ENCODE peak calls at places on chromosomes 5 and 9, in nine cellular contexts. R is GM04504; N is stimulated activated naive CD4-positive, alpha-beta T cell treated with Interleukin-2 at 50 U/mL for 16 hours; Q is GM19239; S is heart left ventricle; G is hypothalamus; A is HEK293T; D is H54; Y is EL. M is an unnamed sample.

GRCh38 chr9:38619556-38620447 is 594 bp downstream of the ANKRD18A start:
- DNase-seq in R (no peak), Y (no peak), A (peak), D (no peak), Q (no peak), S (no peak), N (peak), G (no peak), M (no peak)

GRCh38 chr9:137065336-137065967 is 4.9 kb downstream of the SAPCD2 start:
- DNase-seq in Y (no peak), Q (no peak), D (no peak), G (no peak), R (no peak), A (no peak), S (no peak), N (no peak), M (no peak)

GRCh38 chr5:42779083-42779482 is 22.5 kb downstream of the CCDC152 start:
- DNase-seq in Y (no peak), N (no peak), R (no peak), S (no peak), Q (no peak), A (no peak), G (no peak), D (no peak), M (no peak)

GRCh38 chr9:91127653-91128052 is 234.1 kb downstream of the AUH start:
- DNase-seq in R (no peak), A (no peak), D (no peak), S (no peak), Y (peak), Q (no peak), G (no peak), N (no peak), M (no peak)

GRCh38 chr9:132888151-132888550 is 9.5 kb downstream of the SPACA9 start:
- DNase-seq in G (no peak), N (no peak), R (no peak), A (no peak), Y (no peak), D (no peak), Q (no peak), S (no peak), M (no peak)

GRCh38 chr5:158754018-158754514 is 345.6 kb downstream of the EBF1 start:
- DNase-seq in S (no peak), Q (no peak), D (no peak), N (no peak), Y (peak), G (no peak), A (no peak), R (peak), M (no peak)

GRCh38 chr5:19950897-19951296 is 37.1 kb downstream of the CDH18 start:
- DNase-seq in Q (no peak), R (no peak), Y (no peak), G (no peak), A (no peak), N (no peak), S (no peak), D (no peak), M (no peak)

GRCh38 chr9:135239100-135239768 is 151.8 kb downstream of the OLFM1 start:
- DNase-seq in N (no peak), D (no peak), Y (no peak), R (no peak), G (no peak), A (no peak), Q (no peak), S (no peak), M (no peak)

GRCh38 chr5:109560554-109560953 is 129.2 kb upstream of the MAN2A1 start:
- DNase-seq in A (no peak), S (no peak), R (no peak), Q (no peak), Y (no peak), G (no peak), D (no peak), N (no peak), M (no peak)

GRCh38 chr5:134458676-134459403 is 47.2 kb upstream of the CDKN2AIPNL start:
- DNase-seq in Y (no peak), S (no peak), G (no peak), R (no peak), N (no peak), A (no peak), Q (no peak), D (no peak), M (no peak)

GRCh38 chr5:57004800-57005199 is 52.9 kb upstream of the MIER3 start:
- DNase-seq in Y (no peak), S (no peak), A (no peak), N (no peak), D (no peak), Q (no peak), G (no peak), R (no peak), M (peak)

GRCh38 chr5:152523964-152524363 is 118.9 kb upstream of the NMUR2 start:
- DNase-seq in S (no peak), Y (peak), R (no peak), G (no peak), N (no peak), Q (no peak), A (no peak), D (no peak), M (no peak)